ENCODE peak calls at places on chromosomes 16 and 17, in seven cellular contexts. Q is upper lobe of right lung; N is NB4; E is breast epithelium; X is activated CD4-positive, alpha-beta T cell treated with anti-CD3 and anti-CD28 coated beads, Interleukin-2, amount 50 U/mL, for 1 hour; C is heart left ventricle; D is stimulated activated CD4-positive, alpha-beta T cell treated with anti-CD3 and anti-CD28 coated beads, Interleukin-2, amount 100 ng/mL, for 48 hours. W is an unnamed sample.

GRCh38 chr16:49441366-49441780 is 67.8 kb downstream of the C16orf78 start:
- DNase-seq in Q (no peak), N (peak), E (peak), X (peak), C (peak), D (peak), W (no peak)

GRCh38 chr16:69741951-69742904 is 12.5 kb downstream of the NOB1 start:
- DNase-seq in Q (peak), N (no peak), E (peak), X (no peak), C (peak), D (no peak), W (no peak)

GRCh38 chr16:79542196-79542859 is 58.2 kb downstream of the MAF start:
- DNase-seq in Q (no peak), N (no peak), E (no peak), X (no peak), C (peak), D (no peak), W (peak)

GRCh38 chr16:23508589-23509440 is 1.5 kb downstream of the GGA2 start:
- DNase-seq in Q (no peak), N (peak), E (no peak), X (no peak), C (no peak), D (no peak), W (no peak)

GRCh38 chr17:39261286-39261685 is 35.5 kb upstream of the STAC2 start:
- DNase-seq in Q (no peak), N (peak), E (no peak), X (no peak), C (no peak), D (no peak), W (no peak)

GRCh38 chr17:11144358-11145233 is 96.4 kb upstream of the SHISA6 start:
- DNase-seq in Q (no peak), N (peak), E (no peak), X (no peak), C (no peak), D (no peak), W (no peak)

GRCh38 chr17:28072935-28073533 is 30.6 kb downstream of the NLK start:
- DNase-seq in Q (no peak), N (no peak), E (no peak), X (no peak), C (no peak), D (no peak), W (no peak)

GRCh38 chr16:1825864-1826690 is 548 bp downstream of the HAGH start:
- DNase-seq in Q (peak), N (peak), E (no peak), X (peak), C (peak), D (peak), W (no peak)

GRCh38 chr16:260326-260725 is 15.4 kb downstream of the RGS11 start:
- DNase-seq in Q (no peak), N (no peak), E (no peak), X (no peak), C (no peak), D (no peak), W (no peak)

GRCh38 chr16:52070341-52071057 is 476.4 kb downstream of the TOX3 start:
- DNase-seq in Q (no peak), N (no peak), E (no peak), X (no peak), C (no peak), D (no peak), W (no peak)

GRCh38 chr16:87790278-87791023 is 24.7 kb upstream of the KLHDC4 start:
- DNase-seq in Q (no peak), N (no peak), E (no peak), X (no peak), C (no peak), D (no peak), W (no peak)

GRCh38 chr17:67947325-67947813 is 48.9 kb downstream of the C17orf58 start:
- DNase-seq in Q (no peak), N (no peak), E (no peak), X (no peak), C (no peak), D (no peak), W (peak)

GRCh38 chr17:72338847-72339790 is 218.3 kb downstream of the SOX9 start:
- DNase-seq in Q (no peak), N (no peak), E (peak), X (no peak), C (no peak), D (no peak), W (no peak)

GRCh38 chr16:1810106-1810505 is 16.5 kb downstream of the HAGH start:
- DNase-seq in Q (no peak), N (no peak), E (no peak), X (no peak), C (no peak), D (no peak), W (no peak)

GRCh38 chr17:75759457-75759856 is 5.5 kb downstream of the GALK1 start:
- DNase-seq in Q (no peak), N (no peak), E (no peak), X (no peak), C (peak), D (no peak), W (no peak)

GRCh38 chr17:68356520-68356919 is 65.2 kb downstream of the ARSG start:
- DNase-seq in Q (no peak), N (peak), E (no peak), X (peak), C (no peak), D (peak), W (no peak)

GRCh38 chr16:31177136-31177535 is 2.8 kb upstream of the FUS start:
- DNase-seq in Q (peak), N (peak), E (no peak), X (peak), C (no peak), D (no peak), W (no peak)

GRCh38 chr16:2237552-2238395 is 1.5 kb downstream of the DNASE1L2 start:
- DNase-seq in Q (no peak), N (no peak), E (no peak), X (no peak), C (no peak), D (no peak), W (no peak)

GRCh38 chr17:67203818-67204217 is 41.2 kb downstream of the HELZ start:
- DNase-seq in Q (no peak), N (no peak), E (no peak), X (no peak), C (no peak), D (no peak), W (no peak)

GRCh38 chr16:89106533-89107208 is 13.0 kb downstream of the ACSF3 start:
- DNase-seq in Q (peak), N (no peak), E (no peak), X (no peak), C (peak), D (no peak), W (no peak)

GRCh38 chr17:65191805-65192740 is 54.9 kb downstream of the RGS9 start:
- DNase-seq in Q (no peak), N (peak), E (no peak), X (no peak), C (no peak), D (no peak), W (no peak)

GRCh38 chr16:54779549-54779948 is 151.1 kb upstream of the IRX5 start:
- DNase-seq in Q (no peak), N (no peak), E (no peak), X (no peak), C (no peak), D (no peak), W (no peak)

GRCh38 chr16:76287466-76287865 is 10.3 kb downstream of the CNTNAP4 start:
- DNase-seq in Q (no peak), N (no peak), E (no peak), X (no peak), C (no peak), D (no peak), W (no peak)

GRCh38 chr17:60563743-60564142 is 36.2 kb upstream of the PPM1D start:
- DNase-seq in Q (no peak), N (no peak), E (no peak), X (no peak), C (no peak), D (no peak), W (no peak)

GRCh38 chr17:50956750-50957523 is 90.8 kb upstream of the TOB1 start:
- DNase-seq in Q (peak), N (peak), E (no peak), X (peak), C (peak), D (peak), W (peak)

GRCh38 chr16:10618710-10619209 is 38.4 kb upstream of the EMP2 start:
- DNase-seq in Q (no peak), N (no peak), E (peak), X (no peak), C (no peak), D (no peak), W (no peak)

GRCh38 chr16:87263418-87264052 is 53.7 kb downstream of the C16orf95 start:
- DNase-seq in Q (peak), N (no peak), E (no peak), X (no peak), C (no peak), D (no peak), W (no peak)